ENCODE peak calls at places on chromosomes 7 and 10, in eight cellular contexts. C is osteoblast, W is tibial nerve, H is dermis microvascular lymphatic vessel endothelial cell, A is T-cell, K is ovary, V is C1 segment of cervical spinal cord, M is heart left ventricle. Q is an unnamed sample.

GRCh38 chr7:16668049-16668858 is 22.3 kb downstream of the BZW2 start:
- DNase-seq in H (no peak), M (peak; percentile 40), K (peak; percentile 45), A (no peak), C (peak; percentile 81), V (no peak), W (peak; percentile 33), Q (no peak)

GRCh38 chr10:77111611-77112550 is 525.7 kb downstream of the KCNMA1 start:
- DNase-seq in K (no peak), V (no peak), H (peak; percentile 74), A (no peak), C (peak; percentile 80), W (no peak), M (no peak), Q (no peak)

GRCh38 chr10:96413151-96413787 is 54.5 kb upstream of the OPALIN start:
- DNase-seq in M (no peak), A (no peak), H (no peak), W (no peak), K (no peak), C (no peak), V (no peak), Q (no peak)

GRCh38 chr7:125279956-125280355 is 350.3 kb upstream of the POT1 start:
- DNase-seq in A (no peak), C (no peak), W (no peak), H (no peak), M (no peak), V (no peak), K (no peak), Q (no peak)

GRCh38 chr10:1625079-1625478 is 112.2 kb downstream of the ADARB2 start:
- DNase-seq in V (no peak), K (no peak), H (no peak), A (no peak), M (no peak), W (no peak), C (no peak), Q (no peak)

GRCh38 chr7:5693529-5693928 is 87.9 kb downstream of the RNF216 start:
- DNase-seq in W (no peak), A (no peak), H (no peak), M (peak; percentile 46), K (no peak), V (peak; percentile 33), C (no peak), Q (no peak)

GRCh38 chr10:3464760-3465405 is 292.3 kb upstream of the PITRM1 start:
- DNase-seq in W (no peak), C (no peak), A (no peak), V (no peak), M (no peak), H (peak; percentile 68), K (no peak), Q (no peak)

GRCh38 chr7:32347244-32347828 is 142.8 kb downstream of the LSM5 start:
- DNase-seq in K (no peak), V (no peak), A (no peak), M (no peak), C (no peak), H (peak; percentile 21), W (no peak), Q (no peak)

GRCh38 chr7:43844257-43844656 is 25.1 kb downstream of the MRPS24 start:
- DNase-seq in H (no peak), V (no peak), K (no peak), A (no peak), M (no peak), C (peak; percentile 37), W (no peak), Q (no peak)

GRCh38 chr10:75295901-75296441 is 60.2 kb upstream of the COMTD1 start:
- DNase-seq in W (no peak), K (peak; percentile 45), A (no peak), M (no peak), V (no peak), H (peak; percentile 24), C (no peak), Q (no peak)

GRCh38 chr7:128361463-128362441 is at the start of gene PRRT4:
- DNase-seq in K (peak; percentile 69), A (peak; percentile 41), W (no peak), C (peak; percentile 92), M (peak; percentile 44), H (peak; percentile 27), V (no peak), Q (peak; percentile 44)

GRCh38 chr7:98323597-98324322 is 42.3 kb downstream of the BRI3 start:
- DNase-seq in W (no peak), A (no peak), K (no peak), H (no peak), M (no peak), C (peak; percentile 81), V (no peak), Q (no peak)

GRCh38 chr7:97973206-97973658 is 16.8 kb downstream of the OCM2 start:
- DNase-seq in M (no peak), V (peak; percentile 26), A (no peak), C (no peak), H (no peak), W (no peak), K (no peak), Q (no peak)

GRCh38 chr10:124259139-124259825 is 159.4 kb downstream of the OAT start:
- DNase-seq in C (peak; percentile 36), H (peak; percentile 14), K (peak; percentile 26), W (no peak), M (no peak), A (no peak), V (no peak), Q (no peak)

GRCh38 chr10:7432884-7433726 is 22.3 kb upstream of the SFMBT2 start:
- DNase-seq in M (no peak), A (no peak), K (no peak), H (no peak), W (no peak), V (no peak), C (peak; percentile 50), Q (no peak)

GRCh38 chr7:74452748-74453320 is 872 bp upstream of the GTF2IRD1 start:
- DNase-seq in H (peak; percentile 15), W (peak; percentile 23), M (no peak), V (no peak), C (peak; percentile 96), A (no peak), K (peak; percentile 83), Q (no peak)

GRCh38 chr7:5776894-5777645 is 4.4 kb downstream of the RNF216 start:
- DNase-seq in A (no peak), H (no peak), V (no peak), C (no peak), W (no peak), M (no peak), K (no peak), Q (no peak)